ENCODE peak calls at places on chromosomes 16 and 17, in nine cellular contexts. L, H, E, C, Z, M, S, R and V are unnamed samples.
A peak's percentile ranks its signal among the peaks of the same experiment; 100 is the strongest.

GRCh38 chr17:57085448-57086068 is 512 bp downstream of the AKAP1 start:
- DNase-seq in L (peak; percentile 69), E (peak; percentile 38), M (peak; percentile 50), C (peak; percentile 62), Z (peak; percentile 55), H (peak; percentile 35), S (no peak), R (peak; percentile 84), V (peak; percentile 32)

GRCh38 chr16:83900611-83901010 is 1.7 kb downstream of the MLYCD start:
- DNase-seq in R (no peak), M (no peak), E (no peak), Z (no peak), S (no peak), C (no peak), L (no peak), H (no peak), V (no peak)

GRCh38 chr17:27471321-27472269 is 15.3 kb downstream of the KSR1 start:
- DNase-seq in R (no peak), C (no peak), S (no peak), E (peak; percentile 76), Z (peak; percentile 33), L (no peak), H (no peak), M (no peak), V (no peak)

GRCh38 chr17:62760888-62761267 is 47.2 kb downstream of the MARCHF10 start:
- DNase-seq in Z (no peak), H (no peak), L (no peak), R (no peak), C (no peak), M (no peak), S (no peak), E (no peak), V (no peak)

GRCh38 chr17:16453493-16453851 is 38.1 kb downstream of the TRPV2 start:
- DNase-seq in H (no peak), M (no peak), E (no peak), S (no peak), Z (peak; percentile 10), R (no peak), C (no peak), L (no peak), V (no peak)

GRCh38 chr17:73349138-73349537 is 37.3 kb upstream of the CDC42EP4 start:
- DNase-seq in E (no peak), R (peak; percentile 82), S (no peak), H (peak; percentile 50), C (no peak), M (no peak), Z (no peak), L (no peak), V (no peak)

GRCh38 chr17:67171560-67171959 is 73.4 kb downstream of the HELZ start:
- DNase-seq in S (no peak), E (no peak), L (peak; percentile 11), Z (no peak), C (no peak), H (no peak), R (no peak), M (no peak), V (no peak)

GRCh38 chr16:30499284-30499683 is 26.7 kb downstream of the ITGAL start:
- DNase-seq in Z (no peak), C (no peak), E (no peak), R (no peak), H (no peak), M (no peak), L (no peak), S (no peak), V (no peak)

GRCh38 chr17:74455025-74455585 is 11.3 kb upstream of the CD300A start:
- DNase-seq in R (no peak), L (peak; percentile 92), M (no peak), H (no peak), E (no peak), Z (no peak), S (no peak), C (no peak), V (no peak)

GRCh38 chr17:63675607-63676539 is 24.1 kb downstream of the LIMD2 start:
- DNase-seq in C (peak; percentile 74), M (no peak), R (peak; percentile 84), H (no peak), L (no peak), Z (peak; percentile 94), E (no peak), S (no peak), V (peak; percentile 62)

GRCh38 chr17:75159196-75160031 is 5.1 kb upstream of the JPT1 start:
- DNase-seq in C (no peak), Z (peak; percentile 67), S (no peak), L (no peak), H (no peak), M (no peak), R (no peak), E (no peak), V (no peak)

GRCh38 chr17:27649929-27650328 is 18.9 kb downstream of the LGALS9 start:
- DNase-seq in Z (no peak), L (no peak), M (no peak), S (no peak), H (peak; percentile 62), E (no peak), R (peak; percentile 75), C (no peak), V (no peak)